ENCODE peak calls at places on chromosomes 3 and 15, in eight cellular contexts. T is IMR-90, M is HepG2, W is ovary, F is K562, O is H54, D is vagina, S is right lobe of liver. H is an unnamed sample.

GRCh38 chr15:47726399-47726823 is 9.1 kb downstream of the SEMA6D start:
- DNase-seq in T (peak; percentile 29), M (no peak), W (no peak), F (no peak), O (no peak), D (no peak), S (no peak), H (no peak)

GRCh38 chr3:173930251-173930650 is 532.7 kb downstream of the NLGN1 start:
- DNase-seq in T (no peak), M (no peak), W (no peak), F (no peak), O (no peak), D (no peak), S (no peak), H (no peak)

GRCh38 chr15:78255421-78256043 is 8.8 kb upstream of the DNAJA4 start:
- DNase-seq in T (no peak), M (no peak), W (no peak), F (no peak), O (no peak), D (no peak), S (no peak), H (no peak)

GRCh38 chr3:66396888-66397287 is 103.9 kb downstream of the LRIG1 start:
- DNase-seq in T (no peak), M (no peak), W (no peak), F (no peak), O (no peak), D (no peak), S (no peak), H (no peak)

GRCh38 chr3:133474251-133474801 is 74.5 kb downstream of the BFSP2 start:
- DNase-seq in T (peak; percentile 89), M (no peak), W (peak; percentile 62), F (no peak), O (no peak), D (peak; percentile 89), S (no peak), H (no peak)

GRCh38 chr15:76345880-76346665 is 9.5 kb downstream of the ISL2 start:
- DNase-seq in T (no peak), M (peak; percentile 61), W (no peak), F (no peak), O (no peak), D (no peak), S (no peak), H (no peak)

GRCh38 chr15:76168237-76168984 is 108.6 kb downstream of the TMEM266 start:
- DNase-seq in T (no peak), M (no peak), W (no peak), F (no peak), O (no peak), D (no peak), S (no peak), H (no peak)

GRCh38 chr15:39770748-39771689 is 11.6 kb downstream of the FSIP1 start:
- DNase-seq in T (peak; percentile 92), M (no peak), W (no peak), F (no peak), O (no peak), D (no peak), S (no peak), H (no peak)

GRCh38 chr3:52820741-52821140 is 9.7 kb downstream of the ITIH4 start:
- DNase-seq in T (peak; percentile 6), M (peak; percentile 51), W (no peak), F (peak; percentile 46), O (no peak), D (no peak), S (no peak), H (peak; percentile 57)

GRCh38 chr3:63588897-63589296 is 63.6 kb upstream of the SNTN start:
- DNase-seq in T (no peak), M (no peak), W (no peak), F (peak; percentile 3), O (no peak), D (no peak), S (no peak), H (no peak)

GRCh38 chr3:30081904-30082303 is 524.5 kb upstream of the TGFBR2 start:
- DNase-seq in T (no peak), M (peak; percentile 83), W (no peak), F (no peak), O (no peak), D (no peak), S (peak; percentile 19), H (no peak)

GRCh38 chr3:147680820-147681488 is 271.8 kb downstream of the ZIC1 start:
- DNase-seq in T (peak; percentile 0), M (no peak), W (no peak), F (no peak), O (no peak), D (no peak), S (no peak), H (no peak)

GRCh38 chr3:168653255-168653654 is 557.5 kb upstream of the GOLIM4 start:
- DNase-seq in T (no peak), M (no peak), W (no peak), F (no peak), O (no peak), D (no peak), S (no peak), H (no peak)

GRCh38 chr15:77243716-77244401 is 172.9 kb upstream of the TSPAN3 start:
- DNase-seq in T (no peak), M (no peak), W (no peak), F (no peak), O (no peak), D (no peak), S (no peak), H (no peak)

GRCh38 chr15:77640615-77641014 is 7.9 kb upstream of the LINGO1 start:
- DNase-seq in T (no peak), M (no peak), W (no peak), F (no peak), O (no peak), D (no peak), S (no peak), H (no peak)

GRCh38 chr3:193553606-193554005 is 1.1 kb downstream of the ATP13A4 start:
- DNase-seq in T (no peak), M (no peak), W (no peak), F (no peak), O (no peak), D (no peak), S (no peak), H (no peak)

GRCh38 chr15:101437209-101437608 is 52.3 kb downstream of the PCSK6 start:
- DNase-seq in T (no peak), M (no peak), W (no peak), F (no peak), O (peak; percentile 63), D (peak; percentile 70), S (peak; percentile 52), H (no peak)

GRCh38 chr3:171199473-171199829 is 172.9 kb upstream of the SLC2A2 start:
- DNase-seq in T (no peak), M (no peak), W (no peak), F (no peak), O (no peak), D (no peak), S (no peak), H (no peak)

GRCh38 chr15:68666120-68666811 is 87.5 kb downstream of the CORO2B start:
- DNase-seq in T (no peak), M (no peak), W (no peak), F (no peak), O (no peak), D (peak; percentile 27), S (no peak), H (no peak)

GRCh38 chr3:72232777-72233176 is 447.8 kb upstream of the PROK2 start:
- DNase-seq in T (no peak), M (no peak), W (no peak), F (no peak), O (no peak), D (no peak), S (no peak), H (peak; percentile 42)

GRCh38 chr3:72230774-72231379 is 445.9 kb upstream of the PROK2 start:
- DNase-seq in T (no peak), M (no peak), W (no peak), F (no peak), O (no peak), D (no peak), S (no peak), H (no peak)

GRCh38 chr3:72234394-72234793 is 449.4 kb upstream of the PROK2 start:
- DNase-seq in T (peak; percentile 50), M (no peak), W (peak; percentile 36), F (no peak), O (no peak), D (no peak), S (no peak), H (no peak)

GRCh38 chr3:72231439-72232196 is 446.7 kb upstream of the PROK2 start:
- DNase-seq in T (no peak), M (peak; percentile 7), W (peak; percentile 27), F (peak; percentile 44), O (no peak), D (no peak), S (no peak), H (peak; percentile 34)

GRCh38 chr3:72233571-72233970 is 448.6 kb upstream of the PROK2 start:
- DNase-seq in T (no peak), M (no peak), W (no peak), F (no peak), O (no peak), D (no peak), S (no peak), H (no peak)
- TF ChIP-seq POLR2A in T (no peak), M (no peak), W (no peak), F (no peak), O (no peak), D (no peak), S (no peak), H (no peak)

DNA sequence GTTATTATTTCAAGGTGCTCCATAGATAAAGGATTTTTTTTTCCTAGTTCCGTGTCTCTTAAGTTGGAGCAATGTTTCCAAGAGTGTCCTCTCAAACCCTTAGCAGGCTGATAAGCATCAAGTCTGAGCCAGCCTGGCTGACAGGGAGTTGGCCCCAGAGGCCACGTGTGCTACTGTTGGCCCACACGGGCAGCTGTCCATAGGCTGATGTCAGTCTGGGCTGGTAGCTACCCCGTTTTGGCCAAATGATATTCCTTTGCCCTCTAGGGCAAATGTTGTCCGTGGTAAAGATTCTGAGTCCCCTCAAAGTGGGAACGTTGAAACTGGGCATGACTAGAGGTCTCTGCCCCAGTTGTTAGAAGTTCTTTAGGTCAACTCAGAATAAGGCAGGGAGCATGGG is 99.4 kb downstream of the FLNB start:
- DNase-seq in T (no peak), M (no peak), W (no peak), F (peak; percentile 25), O (no peak), D (no peak), S (peak; percentile 78), H (peak; percentile 20)
- TF ChIP-seq POLR2A in T (no peak), M (no peak), W (no peak), F (no peak), O (no peak), D (no peak), S (no peak), H (no peak)

DNA sequence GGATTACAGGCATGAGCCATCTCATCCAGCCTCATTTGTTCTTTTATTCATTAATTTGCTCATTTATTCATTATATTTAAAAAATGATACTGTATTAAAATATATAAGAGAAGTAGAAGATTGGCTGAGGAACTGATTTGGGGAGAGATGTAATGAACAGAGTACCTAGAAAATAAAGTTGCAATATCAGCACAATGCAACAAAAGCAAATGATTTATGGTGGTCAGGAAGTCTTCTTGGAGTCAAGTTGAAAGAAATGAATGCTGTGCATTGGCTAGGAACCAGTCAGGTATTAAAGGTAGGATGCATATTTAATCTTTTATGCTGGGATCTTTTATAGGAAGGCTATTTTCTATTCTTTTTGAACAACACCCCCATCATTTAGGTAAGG is 152.2 kb downstream of the C3orf38 start:
- DNase-seq in T (no peak), M (no peak), W (no peak), F (no peak), O (no peak), D (no peak), S (no peak), H (no peak)
- TF ChIP-seq POLR2A in T (no peak), M (no peak), W (no peak), F (no peak), O (no peak), D (no peak), S (no peak), H (no peak)

GRCh38 chr3:9947025-9947995 is 4.9 kb downstream of the PRRT3 start:
- DNase-seq in T (peak; percentile 33), M (peak; percentile 76), W (peak; percentile 67), F (no peak), O (no peak), D (no peak), S (peak; percentile 80), H (peak; percentile 33)
- TF ChIP-seq POLR2A in T (no peak), M (peak; percentile 75), W (no peak), F (no peak), O (no peak), D (no peak), S (peak; percentile 25), H (no peak)

H was measured in erythroblast.